ENCODE peak calls at places on chromosomes 4 and X, in six cellular contexts. P is epithelial cell of esophagus, K is LoVo, X is left colon, C is cortex of kidney, T is suprapubic skin. Q is an unnamed sample.

GRCh38 chrX:109382332-109382731 is 99.6 kb downstream of the GUCY2F start:
- DNase-seq in P (no peak), K (no peak), X (no peak), C (no peak), T (no peak), Q (no peak)

GRCh38 chr4:53802500-53802899 is 211.2 kb upstream of the LNX1 start:
- DNase-seq in P (no peak), K (no peak), X (no peak), C (no peak), T (no peak), Q (no peak)

GRCh38 chrX:69746051-69746450 is 130.1 kb downstream of the EDA start:
- DNase-seq in P (no peak), K (no peak), X (no peak), C (no peak), T (no peak), Q (no peak)

GRCh38 chr4:8618961-8619720 is 26.6 kb downstream of the CPZ start:
- DNase-seq in P (no peak), K (no peak), X (no peak), C (no peak), T (no peak), Q (no peak)

GRCh38 chr4:1777822-1778641 is 15.1 kb upstream of the FGFR3 start:
- DNase-seq in P (peak; percentile 82), K (peak; percentile 20), X (no peak), C (no peak), T (no peak), Q (peak; percentile 98)

GRCh38 chrX:103414561-103414960 is 38.2 kb downstream of the BEX3 start:
- DNase-seq in P (no peak), K (no peak), X (no peak), C (no peak), T (no peak), Q (no peak)

GRCh38 chr4:158786155-158786581 is 17.3 kb downstream of the FNIP2 start:
- DNase-seq in P (no peak), K (peak; percentile 46), X (no peak), C (no peak), T (no peak), Q (no peak)

GRCh38 chr4:48645225-48645794 is 134.8 kb downstream of the FRYL start:
- DNase-seq in P (no peak), K (no peak), X (no peak), C (no peak), T (no peak), Q (no peak)

GRCh38 chr4:124737619-124738018 is 25.1 kb upstream of the ANKRD50 start:
- DNase-seq in P (peak; percentile 48), K (no peak), X (no peak), C (no peak), T (no peak), Q (no peak)

GRCh38 chr4:121950680-121951569 is 935 bp downstream of the TRPC3 start:
- DNase-seq in P (peak; percentile 14), K (no peak), X (peak; percentile 45), C (no peak), T (peak; percentile 79), Q (peak; percentile 77)

GRCh38 chrX:85870585-85870984 is 176.8 kb downstream of the CHM start:
- DNase-seq in P (no peak), K (no peak), X (no peak), C (no peak), T (no peak), Q (no peak)

GRCh38 chr4:96260071-96260682 is 420.3 kb downstream of the PDHA2 start:
- DNase-seq in P (no peak), K (no peak), X (no peak), C (no peak), T (no peak), Q (peak; percentile 6)

GRCh38 chr4:185587444-185588161 is 52.3 kb upstream of the PDLIM3 start:
- DNase-seq in P (no peak), K (no peak), X (peak; percentile 51), C (no peak), T (no peak), Q (peak; percentile 71)

GRCh38 chr4:11635336-11635735 is 206.6 kb upstream of the HS3ST1 start:
- DNase-seq in P (peak; percentile 95), K (peak; percentile 34), X (no peak), C (no peak), T (no peak), Q (no peak)

GRCh38 chr4:8537041-8537461 is 43.1 kb upstream of the GPR78 start:
- DNase-seq in P (peak; percentile 80), K (peak; percentile 78), X (peak; percentile 58), C (no peak), T (no peak), Q (no peak)

GRCh38 chrX:15269618-15270521 is at the start of gene ASB9:
- DNase-seq in P (peak; percentile 91), K (peak; percentile 43), X (peak; percentile 42), C (no peak), T (peak; percentile 67), Q (peak; percentile 51)

GRCh38 chrX:24465524-24465850 is 401 bp downstream of the PDK3 start:
- DNase-seq in P (no peak), K (no peak), X (peak; percentile 34), C (no peak), T (no peak), Q (no peak)

GRCh38 chr4:116489739-116490138 is 595.6 kb downstream of the TRAM1L1 start:
- DNase-seq in P (no peak), K (no peak), X (no peak), C (no peak), T (no peak), Q (no peak)

GRCh38 chr4:99028187-99028586 is 32.7 kb downstream of the METAP1 start:
- DNase-seq in P (peak; percentile 57), K (no peak), X (no peak), C (no peak), T (no peak), Q (no peak)

GRCh38 chr4:177579649-177580048 is 137.4 kb upstream of the AGA start:
- DNase-seq in P (no peak), K (no peak), X (no peak), C (no peak), T (no peak), Q (no peak)

GRCh38 chr4:129377131-129377845 is 281.3 kb downstream of the C4orf33 start:
- DNase-seq in P (peak; percentile 77), K (no peak), X (no peak), C (no peak), T (no peak), Q (no peak)

GRCh38 chr4:168558587-168558986 is 61.7 kb downstream of the PALLD start:
- DNase-seq in P (peak; percentile 64), K (no peak), X (no peak), C (no peak), T (no peak), Q (no peak)

GRCh38 chr4:10312568-10312967 is 144.7 kb downstream of the ZNF518B start:
- DNase-seq in P (peak; percentile 55), K (no peak), X (no peak), C (no peak), T (no peak), Q (no peak)

GRCh38 chrX:6941041-6941440 is 206.5 kb upstream of the STS start:
- DNase-seq in P (no peak), K (no peak), X (no peak), C (no peak), T (no peak), Q (no peak)

GRCh38 chr4:48483006-48483776 is at the start of gene SLC10A4:
- DNase-seq in P (no peak), K (no peak), X (no peak), C (no peak), T (no peak), Q (peak; percentile 88)

GRCh38 chrX:124555036-124555595 is 208.8 kb downstream of the SH2D1A start:
- DNase-seq in P (peak; percentile 91), K (no peak), X (no peak), C (no peak), T (no peak), Q (no peak)

GRCh38 chr4:149845643-149846208 is 30.1 kb upstream of the IQCM start:
- DNase-seq in P (peak; percentile 7), K (peak; percentile 10), X (no peak), C (no peak), T (no peak), Q (no peak)

GRCh38 chr4:178414881-178415446 is 972.7 kb upstream of the AGA start:
- DNase-seq in P (no peak), K (no peak), X (no peak), C (no peak), T (no peak), Q (no peak)

GRCh38 chr4:67762091-67762490 is 7.9 kb upstream of the GNRHR start:
- DNase-seq in P (no peak), K (no peak), X (no peak), C (no peak), T (no peak), Q (no peak)

GRCh38 chr4:80112236-80112635 is 39.2 kb upstream of the ANTXR2 start:
- DNase-seq in P (no peak), K (no peak), X (no peak), C (no peak), T (peak; percentile 81), Q (no peak)

GRCh38 chr4:3361406-3361805 is 68.6 kb downstream of the RGS12 start:
- DNase-seq in P (no peak), K (no peak), X (no peak), C (no peak), T (peak; percentile 35), Q (no peak)

GRCh38 chrX:16559206-16559619 is 90.7 kb upstream of the S100G start:
- DNase-seq in P (no peak), K (no peak), X (no peak), C (no peak), T (no peak), Q (no peak)

GRCh38 chr4:80070880-80071620 is 2.0 kb downstream of the ANTXR2 start:
- DNase-seq in P (no peak), K (peak; percentile 19), X (no peak), C (no peak), T (no peak), Q (no peak)

GRCh38 chrX:153517941-153518834 is 746 bp downstream of the ATP2B3 start:
- DNase-seq in P (no peak), K (no peak), X (no peak), C (no peak), T (no peak), Q (peak; percentile 86)